ENCODE peak calls at places on chromosome 12, in five cellular contexts. T is GM20000, W is fibroblast of the aortic adventitia, X is GM12865, V is omental fat pad. O is an unnamed sample.

GRCh38 chr12:82529096-82529495 is 157.6 kb upstream of the TMTC2 start:
- DNase-seq in T (no peak), W (no peak), X (peak), V (no peak), O (no peak)

GRCh38 chr12:47236109-47236714 is 156.5 kb upstream of the AMIGO2 start:
- DNase-seq in T (no peak), W (peak), X (no peak), V (no peak), O (no peak)

GRCh38 chr12:6323340-6323994 is 13.0 kb downstream of the PLEKHG6 start:
- DNase-seq in T (peak), W (peak), X (peak), V (no peak), O (peak)

GRCh38 chr12:131105351-131105735 is 151.6 kb downstream of the ADGRD1 start:
- DNase-seq in T (no peak), W (no peak), X (no peak), V (no peak), O (no peak)

GRCh38 chr12:105741786-105742566 is 396.8 kb downstream of the NUAK1 start:
- DNase-seq in T (no peak), W (peak), X (no peak), V (no peak), O (no peak)

GRCh38 chr12:2652401-2653081 is 142.2 kb upstream of the FKBP4 start:
- DNase-seq in T (no peak), W (no peak), X (no peak), V (no peak), O (no peak)

GRCh38 chr12:6790496-6791150 is 1.3 kb downstream of the CD4 start:
- DNase-seq in T (no peak), W (no peak), X (no peak), V (no peak), O (no peak)

GRCh38 chr12:131608740-131609665 is 101.9 kb upstream of the SFSWAP start:
- DNase-seq in T (peak), W (peak), X (peak), V (peak), O (peak)

GRCh38 chr12:24705741-24706358 is 243.1 kb downstream of the BCAT1 start:
- DNase-seq in T (peak), W (peak), X (peak), V (no peak), O (peak)

GRCh38 chr12:2963154-2963759 is 4.1 kb downstream of the TEAD4 start:
- DNase-seq in T (no peak), W (no peak), X (no peak), V (no peak), O (no peak)

GRCh38 chr12:51972424-51972812 is 20.9 kb downstream of the ACVR1B start:
- DNase-seq in T (no peak), W (no peak), X (no peak), V (no peak), O (no peak)

DNA sequence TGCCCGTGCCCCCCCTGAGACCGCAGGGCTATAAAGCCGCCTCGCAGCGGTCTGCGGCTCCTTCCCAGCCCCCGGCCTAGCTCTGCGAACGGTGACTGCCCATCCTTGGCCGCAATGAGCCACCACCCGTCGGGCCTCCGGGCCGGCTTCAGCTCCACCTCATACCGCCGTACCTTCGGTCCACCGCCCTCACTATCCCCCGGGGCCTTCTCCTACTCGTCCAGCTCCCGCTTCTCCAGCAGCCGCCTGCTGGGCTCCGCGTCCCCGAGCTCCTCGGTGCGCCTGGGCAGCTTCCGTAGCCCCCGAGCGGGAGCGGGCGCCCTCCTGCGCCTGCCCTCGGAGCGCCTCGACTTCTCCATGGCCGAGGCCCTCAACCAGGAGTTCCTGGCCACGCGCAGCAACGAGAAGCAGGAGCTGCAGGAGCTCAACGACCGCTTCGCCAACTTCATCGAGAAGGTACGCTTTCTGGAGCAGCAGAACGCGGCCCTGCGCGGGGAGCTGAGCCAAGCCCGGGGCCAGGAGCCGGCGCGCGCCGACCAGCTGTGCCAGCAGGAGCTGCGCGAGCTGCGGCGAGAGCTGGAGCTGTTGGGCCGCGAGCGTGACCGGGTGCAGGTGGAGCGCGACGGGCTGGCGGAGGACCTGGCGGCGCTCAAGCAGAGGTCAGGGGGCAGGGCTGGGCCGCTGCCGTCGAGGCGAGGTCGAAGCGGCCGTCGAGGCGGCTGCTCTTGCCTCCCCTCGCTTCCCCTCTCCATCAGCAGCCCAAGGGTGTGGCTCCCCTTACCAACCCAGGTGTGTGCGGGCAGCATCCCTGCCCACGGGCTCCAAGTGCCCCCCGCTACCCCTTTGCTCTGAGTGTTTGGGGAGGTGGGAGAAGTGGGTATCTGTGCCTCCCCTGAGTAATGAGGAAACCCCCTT is at the start of gene PRPH:
- DNase-seq in T (peak), W (no peak), X (no peak), V (no peak), O (peak)
- TF ChIP-seq CTCF in T (no peak), W (no peak), X (no peak), V (no peak), O (no peak)

DNA sequence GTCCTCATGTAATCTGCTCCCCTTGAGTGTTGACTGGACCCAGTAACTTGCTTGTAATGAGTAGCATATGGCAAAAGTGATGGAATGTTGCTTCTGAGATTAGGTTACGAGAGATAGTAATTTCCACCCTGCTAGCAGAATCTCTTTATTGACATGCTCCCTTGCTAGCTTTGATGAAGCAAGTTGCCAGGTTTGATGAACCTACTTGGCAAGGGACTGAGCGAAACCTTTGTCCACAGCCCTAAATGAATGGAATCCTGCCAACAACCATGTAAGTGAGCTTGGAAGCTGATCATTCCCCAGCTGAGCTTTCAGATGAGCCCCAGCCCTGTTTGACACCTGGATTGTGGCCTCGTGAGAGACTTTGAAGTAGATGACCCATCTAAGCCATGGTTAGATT is 120.8 kb upstream of the PLXNC1 start:
- DNase-seq in T (no peak), W (no peak), X (no peak), V (no peak), O (no peak)
- TF ChIP-seq CTCF in T (no peak), W (no peak), X (no peak), V (no peak), O (no peak)

DNA sequence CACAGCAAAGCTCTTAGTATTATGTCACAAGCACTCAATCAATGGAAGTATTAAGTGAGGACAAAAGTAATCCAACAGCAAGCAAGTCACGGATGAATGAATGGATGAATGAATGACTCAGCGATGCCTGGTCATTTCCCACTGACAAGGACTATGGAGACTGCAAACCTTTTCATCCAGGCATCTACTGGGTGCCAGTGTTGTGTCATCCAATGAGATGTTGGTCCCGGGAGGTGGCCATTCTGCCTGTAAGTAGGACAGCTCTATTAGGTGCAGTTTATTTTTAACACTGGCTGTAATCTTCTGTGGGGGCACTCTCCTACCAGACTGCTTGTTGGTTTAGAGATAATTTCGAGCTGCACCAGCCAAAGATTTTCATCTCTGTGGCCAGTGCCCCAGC is 39.4 kb downstream of the STAB2 start:
- DNase-seq in T (no peak), W (no peak), X (peak), V (no peak), O (no peak)
- TF ChIP-seq CTCF in T (no peak), W (no peak), X (no peak), V (no peak), O (no peak)

DNA sequence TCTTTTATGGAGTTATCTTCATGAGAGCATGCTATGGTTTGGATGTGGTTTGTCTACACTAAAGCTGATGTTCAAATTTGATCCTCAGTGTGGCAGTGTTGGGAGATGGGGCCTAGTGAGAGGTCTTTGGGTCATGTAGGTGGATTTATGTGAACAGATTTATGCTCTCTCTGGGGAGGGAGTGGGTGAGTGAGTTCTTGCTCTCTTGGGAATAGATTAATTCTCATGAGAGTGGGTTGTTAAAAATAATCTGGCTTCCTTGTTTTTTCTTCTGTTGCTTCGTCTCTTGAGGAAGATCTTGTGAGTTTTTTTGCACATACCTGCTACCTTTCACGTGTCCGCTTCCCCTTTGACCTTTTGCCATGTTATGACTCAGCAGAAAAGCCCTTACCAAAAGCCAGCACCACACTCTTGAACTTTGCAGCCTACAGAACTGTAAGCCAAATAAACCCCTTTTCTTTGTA is 20.5 kb downstream of the DERA start:
- DNase-seq in T (no peak), W (no peak), X (peak), V (no peak), O (no peak)
- TF ChIP-seq CTCF in T (no peak), W (no peak), X (no peak), V (no peak), O (no peak)

O was measured in GM13976.